ENCODE peak calls at places on chromosomes 2 and 18, in six cellular contexts. D, A, P, J, Q and I are unnamed samples.

GRCh38 chr2:85744771-85745601 is 8.8 kb upstream of the ATOH8 start:
- DNase-seq in D (no peak), P (peak), A (no peak), Q (peak), J (peak), I (no peak)

GRCh38 chr2:55936351-55936750 is 12.8 kb upstream of the EFEMP1 start:
- DNase-seq in P (no peak), J (peak), Q (no peak), A (no peak), D (no peak), I (no peak)

GRCh38 chr2:175441361-175441760 is 259.9 kb upstream of the ATP5MC3 start:
- DNase-seq in A (no peak), P (no peak), J (no peak), Q (no peak), D (no peak), I (no peak)

GRCh38 chr2:46179037-46179621 is 118.1 kb upstream of the EPAS1 start:
- DNase-seq in D (no peak), P (peak), Q (peak), J (peak), A (no peak), I (no peak)

GRCh38 chr2:240363718-240364581 is 71.5 kb upstream of the GPC1 start:
- DNase-seq in J (no peak), P (no peak), D (no peak), A (no peak), Q (no peak), I (no peak)

GRCh38 chr2:240931319-240931949 is 25.3 kb downstream of the CROCC2 start:
- DNase-seq in P (no peak), A (peak), D (no peak), J (no peak), Q (no peak), I (no peak)

GRCh38 chr2:99448556-99448955 is 41.3 kb downstream of the REV1 start:
- DNase-seq in Q (peak), P (no peak), J (peak), D (no peak), A (no peak), I (peak)

GRCh38 chr2:223044092-223044836 is 7.7 kb upstream of the KCNE4 start:
- DNase-seq in A (no peak), Q (no peak), J (no peak), D (no peak), P (no peak), I (no peak)

GRCh38 chr18:70072678-70073077 is 125.0 kb upstream of the CD226 start:
- DNase-seq in D (no peak), A (no peak), Q (peak), P (no peak), J (peak), I (peak)

GRCh38 chr18:43484710-43485109 is 207.4 kb upstream of the SYT4 start:
- DNase-seq in D (no peak), Q (no peak), J (no peak), A (no peak), P (no peak), I (peak)

GRCh38 chr2:152421521-152422367 is 86.8 kb downstream of the FMNL2 start:
- DNase-seq in A (peak), Q (peak), J (peak), D (no peak), P (no peak), I (peak)

GRCh38 chr2:158777077-158777476 is 18.0 kb upstream of the DAPL1 start:
- DNase-seq in Q (no peak), A (no peak), D (no peak), J (peak), P (no peak), I (no peak)

GRCh38 chr2:240350696-240351087 is 84.8 kb upstream of the GPC1 start:
- DNase-seq in Q (no peak), A (no peak), P (no peak), D (no peak), J (no peak), I (no peak)

GRCh38 chr2:9991221-9991620 is 39.7 kb downstream of the GRHL1 start:
- DNase-seq in D (no peak), P (no peak), Q (no peak), J (no peak), A (no peak), I (no peak)

GRCh38 chr2:128717758-128718710 is 399.4 kb upstream of the HS6ST1 start:
- DNase-seq in P (no peak), D (no peak), A (no peak), Q (no peak), J (peak), I (no peak)

GRCh38 chr18:11175266-11175947 is 26.0 kb upstream of the PIEZO2 start:
- DNase-seq in J (peak), D (no peak), P (no peak), A (no peak), Q (peak), I (no peak)

GRCh38 chr2:129859141-129859540 is 120.3 kb upstream of the RAB6C start:
- DNase-seq in P (no peak), J (no peak), A (no peak), Q (no peak), D (no peak), I (no peak)
- TF ChIP-seq CTCF in P (no peak), J (no peak), A (no peak), Q (no peak), D (no peak), I (no peak)

DNA sequence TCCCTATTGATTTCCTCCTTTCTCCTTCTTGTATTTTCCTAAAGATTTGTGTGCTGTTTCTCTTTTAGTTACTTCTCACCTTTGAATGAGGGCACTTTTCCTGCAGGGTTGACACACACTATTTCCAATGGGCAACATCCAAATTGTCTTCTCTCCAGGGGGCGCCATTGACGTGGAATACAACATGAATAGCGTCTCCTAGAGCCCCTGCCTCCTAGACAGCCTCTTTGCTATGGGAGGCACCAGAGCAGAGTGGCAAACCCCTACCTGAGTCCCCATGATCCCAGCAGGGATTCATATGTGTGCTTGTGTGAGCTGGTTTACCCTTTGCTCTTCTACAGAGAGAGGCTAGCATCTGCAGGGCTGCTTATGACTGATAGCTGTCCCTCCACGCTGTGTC is 61.3 kb upstream of the ITSN2 start:
- DNase-seq in P (peak), A (peak), Q (peak), J (peak), D (no peak), I (peak)
- TF ChIP-seq CTCF in P (peak), A (peak), Q (peak), J (peak), D (peak), I (peak)

DNA sequence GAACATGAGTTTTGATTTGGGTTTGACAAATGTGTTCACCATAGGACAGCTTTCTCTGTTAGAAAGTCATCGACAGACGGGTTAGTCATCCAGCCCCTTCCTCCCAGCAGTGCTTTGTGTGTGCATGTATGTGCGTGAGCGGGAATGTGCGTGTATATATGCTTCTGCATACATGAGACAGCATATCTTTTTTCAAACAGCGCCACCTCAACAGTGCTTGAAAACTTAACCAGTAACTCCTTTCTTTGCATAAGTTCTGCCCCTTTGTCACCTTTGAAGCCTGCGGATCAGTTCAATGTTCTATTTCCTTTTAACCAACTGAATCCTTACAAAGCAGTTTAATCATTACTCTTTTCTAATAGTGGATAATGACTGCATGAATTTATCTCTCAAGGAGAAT is 351.4 kb downstream of the LPIN1 start:
- DNase-seq in A (no peak), J (no peak), D (no peak), P (no peak), Q (no peak), I (no peak)
- TF ChIP-seq CTCF in A (no peak), J (no peak), D (no peak), P (no peak), Q (no peak), I (no peak)

GRCh38 chr18:29185801-29186200 is 1008.9 kb upstream of the CDH2 start:
- DNase-seq in P (no peak), Q (no peak), J (no peak), D (no peak), A (no peak), I (no peak)

GRCh38 chr18:29188760-29189159 is 1011.8 kb upstream of the CDH2 start:
- DNase-seq in P (no peak), Q (no peak), A (no peak), J (peak), D (no peak), I (peak)

GRCh38 chr18:29196307-29196706 is 1019.4 kb upstream of the CDH2 start:
- DNase-seq in Q (no peak), D (no peak), A (no peak), P (no peak), J (no peak), I (no peak)

GRCh38 chr18:29191263-29191662 is 1014.3 kb upstream of the CDH2 start:
- DNase-seq in A (no peak), J (peak), P (no peak), D (no peak), Q (peak), I (peak)
- TF ChIP-seq CTCF in A (no peak), J (peak), P (no peak), D (no peak), Q (peak), I (peak)

DNA sequence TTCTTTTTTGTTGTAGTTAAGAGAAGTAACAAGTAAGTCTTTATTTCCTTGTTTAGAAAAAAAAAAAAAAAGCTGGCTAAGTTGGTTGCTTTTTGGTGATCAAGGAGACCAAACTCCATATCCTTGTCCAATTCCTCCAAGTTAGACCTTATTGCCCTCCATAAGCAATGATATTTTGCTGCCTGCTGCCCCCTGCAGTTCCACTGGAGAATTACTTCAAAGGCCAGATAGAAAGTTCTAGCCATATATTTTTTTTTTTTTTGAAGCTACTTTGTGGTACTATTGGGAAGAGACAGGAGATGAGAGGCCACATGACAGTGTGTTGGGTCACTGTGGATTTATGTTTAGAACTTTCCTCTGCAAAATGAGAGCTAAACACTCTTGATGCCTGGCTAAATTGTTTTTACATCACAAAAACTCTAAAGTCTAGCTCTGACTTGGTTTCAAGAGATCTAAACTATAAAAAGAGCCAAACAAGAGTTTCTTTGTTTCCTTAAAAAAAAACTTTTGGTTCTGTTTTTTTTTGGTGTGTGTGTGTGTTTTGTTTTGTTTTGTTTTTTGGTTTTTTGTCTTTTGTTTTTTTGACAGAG is 80.7 kb upstream of the RASGRP3 start:
- DNase-seq in D (no peak), J (peak), Q (peak), P (peak), A (peak), I (peak)
- TF ChIP-seq CTCF in D (no peak), J (peak), Q (peak), P (peak), A (peak), I (peak)

GRCh38 chr2:27071277-27071989 is at the start of gene OST4:
- DNase-seq in D (peak), P (peak), A (peak), J (peak), Q (peak), I (peak)
- TF ChIP-seq CTCF in D (peak), P (no peak), A (no peak), J (no peak), Q (no peak), I (no peak)

GRCh38 chr2:16032282-16033031 is 92.1 kb downstream of the MYCN start:
- DNase-seq in J (no peak), Q (no peak), D (no peak), P (no peak), A (no peak), I (no peak)

GRCh38 chr2:16033032-16033293 is 92.6 kb downstream of the MYCN start:
- DNase-seq in P (no peak), D (no peak), J (no peak), A (no peak), Q (no peak), I (no peak)

GRCh38 chr2:16034975-16035746 is 94.8 kb downstream of the MYCN start:
- DNase-seq in A (no peak), D (no peak), J (no peak), Q (no peak), P (no peak), I (no peak)

GRCh38 chr2:16035747-16036745 is 95.7 kb downstream of the MYCN start:
- DNase-seq in J (no peak), D (no peak), Q (no peak), P (no peak), A (no peak), I (no peak)

DNA sequence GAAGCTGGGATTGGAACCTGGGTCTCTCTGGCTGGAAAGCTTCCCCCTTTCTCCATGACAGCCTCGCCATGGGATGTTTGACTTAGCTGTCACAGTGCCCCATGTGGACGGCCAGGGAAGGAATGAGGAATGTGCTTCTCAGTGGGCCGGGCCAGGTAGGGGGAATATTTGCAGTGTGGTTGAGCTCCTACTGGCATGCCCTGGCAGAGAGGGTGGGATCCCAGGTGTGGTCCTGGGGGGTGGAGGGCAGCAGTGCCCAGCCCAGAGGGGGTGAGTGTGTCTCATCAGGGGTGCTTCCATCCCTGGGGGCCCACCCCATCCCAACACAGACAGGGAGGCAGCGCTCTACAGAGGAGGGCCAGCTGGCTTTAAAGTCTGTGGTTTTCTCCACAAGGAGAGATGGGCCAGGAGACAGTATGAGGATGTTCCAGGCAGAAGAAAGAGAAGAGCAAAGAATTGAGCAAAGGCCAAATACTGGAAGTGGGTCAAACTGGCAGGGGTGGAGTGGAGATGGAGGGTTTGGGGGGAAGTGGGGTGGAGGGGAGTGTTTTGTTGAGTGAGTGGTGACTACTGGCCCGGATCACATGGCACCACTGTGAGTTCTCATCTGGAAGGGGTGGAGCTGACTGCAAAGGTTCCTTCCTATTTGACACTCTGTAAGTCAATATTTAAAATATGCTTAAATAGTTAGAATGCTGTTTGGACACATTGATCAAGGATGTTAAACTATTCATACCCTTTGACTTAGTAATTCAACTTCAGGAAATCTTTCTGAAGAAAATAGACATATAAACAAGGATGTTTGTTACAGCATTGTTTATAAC is 94.0 kb downstream of the MYCN start:
- DNase-seq in J (no peak), D (no peak), A (no peak), P (no peak), Q (no peak), I (peak)
- TF ChIP-seq CTCF in J (no peak), D (no peak), A (no peak), P (no peak), Q (no peak), I (no peak)

GRCh38 chr18:58803978-58804377 is 60.7 kb upstream of the ZNF532 start:
- DNase-seq in J (no peak), A (no peak), D (no peak), Q (no peak), P (no peak), I (no peak)
- TF ChIP-seq CTCF in J (no peak), A (no peak), D (no peak), Q (no peak), P (no peak), I (no peak)

GRCh38 chr2:207054521-207054920 is 111.2 kb downstream of the KLF7 start:
- DNase-seq in P (no peak), D (no peak), J (peak), A (no peak), Q (peak), I (no peak)
- TF ChIP-seq CTCF in P (no peak), D (no peak), J (no peak), A (no peak), Q (no peak), I (no peak)

GRCh38 chr18:32918692-32919250 is 145.9 kb upstream of the KLHL14 start:
- DNase-seq in P (no peak), D (no peak), Q (no peak), J (no peak), A (no peak), I (no peak)

GRCh38 chr18:32922951-32923430 is 150.2 kb upstream of the KLHL14 start:
- DNase-seq in A (no peak), P (no peak), Q (no peak), D (no peak), J (no peak), I (no peak)

GRCh38 chr18:32915526-32915925 is 142.7 kb upstream of the KLHL14 start:
- DNase-seq in D (no peak), Q (no peak), A (no peak), P (no peak), J (peak), I (no peak)

GRCh38 chr18:32920796-32921787 is 148.3 kb upstream of the KLHL14 start:
- DNase-seq in J (peak), A (no peak), P (no peak), D (no peak), Q (peak), I (peak)

GRCh38 chr18:32919799-32920198 is 147.0 kb upstream of the KLHL14 start:
- DNase-seq in P (no peak), D (peak), Q (peak), A (no peak), J (peak), I (peak)
- TF ChIP-seq CTCF in P (no peak), D (peak), Q (peak), A (no peak), J (peak), I (peak)